ENCODE peak calls at places on chromosomes 3 and 15, in seven cellular contexts. I is stimulated activated CD4-positive, alpha-beta T cell treated with anti-CD3 and anti-CD28 coated beads, Interleukin-1b, Interleukin-23, amount 100 ng/mL, for 24 hours; W is aorta; B is left cardiac atrium; S is NCI-H1092 treated with DMSO at 0.1 percent for 48 hours; X is GM12878; U is stromal cell of bone marrow. O is an unnamed sample.

GRCh38 chr3:10462641-10463040 is 42.7 kb downstream of the ATP2B2 start:
- DNase-seq in W (no peak), X (no peak), I (no peak), S (no peak), B (no peak), U (no peak), O (no peak)

GRCh38 chr3:179410317-179410716 is 41.0 kb downstream of the GNB4 start:
- DNase-seq in U (no peak), S (no peak), B (no peak), W (no peak), X (no peak), I (no peak), O (no peak)

GRCh38 chr3:141203866-141204265 is 27.8 kb upstream of the PXYLP1 start:
- DNase-seq in W (no peak), S (no peak), B (no peak), X (no peak), U (no peak), I (no peak), O (no peak)

GRCh38 chr3:78604328-78604727 is 1163.5 kb downstream of the ROBO1 start:
- DNase-seq in U (peak; percentile 57), W (no peak), B (no peak), I (no peak), X (no peak), S (no peak), O (no peak)

GRCh38 chr3:88433572-88433971 is 283.8 kb downstream of the C3orf38 start:
- DNase-seq in U (no peak), X (peak; percentile 35), W (no peak), B (no peak), I (no peak), S (peak; percentile 22), O (peak; percentile 6)

GRCh38 chr3:29385056-29385455 is 104.2 kb downstream of the RBMS3 start:
- DNase-seq in X (no peak), W (no peak), U (peak; percentile 45), I (no peak), B (no peak), S (no peak), O (no peak)

GRCh38 chr3:123370819-123371218 is 78.1 kb downstream of the ADCY5 start:
- DNase-seq in U (no peak), B (no peak), W (no peak), I (no peak), X (no peak), S (no peak), O (no peak)

GRCh38 chr3:138202945-138203701 is 16.0 kb downstream of the ARMC8 start:
- DNase-seq in B (no peak), X (no peak), S (no peak), W (no peak), I (no peak), U (no peak), O (no peak)

GRCh38 chr3:189927975-189928895 is 192.5 kb downstream of the P3H2 start:
- DNase-seq in S (no peak), X (no peak), I (no peak), W (no peak), U (no peak), B (no peak), O (no peak)

GRCh38 chr15:59339252-59339672 is 33.4 kb downstream of the MYO1E start:
- DNase-seq in S (no peak), W (no peak), U (peak; percentile 83), X (no peak), B (no peak), I (no peak), O (no peak)

GRCh38 chr3:52246728-52247454 is 1.3 kb downstream of the PPM1M start:
- DNase-seq in B (no peak), S (no peak), I (no peak), W (no peak), X (no peak), U (no peak), O (peak; percentile 4)

GRCh38 chr15:82543155-82543554 is 2.9 kb upstream of the RPS17 start:
- DNase-seq in U (peak; percentile 81), I (no peak), X (no peak), B (no peak), W (no peak), S (no peak), O (no peak)

GRCh38 chr3:34106879-34107278 is 308.4 kb downstream of the PDCD6IP start:
- DNase-seq in S (peak; percentile 20), W (no peak), B (no peak), U (no peak), I (no peak), X (peak; percentile 51), O (no peak)

GRCh38 chr15:94555842-94556516 is 324.6 kb downstream of the MCTP2 start:
- DNase-seq in X (no peak), S (no peak), U (no peak), I (no peak), B (no peak), W (no peak), O (no peak)

GRCh38 chr3:63364495-63364894 is 86.4 kb downstream of the SYNPR start:
- DNase-seq in U (peak; percentile 9), X (no peak), I (no peak), S (no peak), W (no peak), B (no peak), O (no peak)

GRCh38 chr3:172305552-172305951 is 142.7 kb downstream of the GHSR start:
- DNase-seq in S (no peak), U (peak; percentile 69), X (no peak), I (no peak), B (no peak), W (no peak), O (no peak)

GRCh38 chr3:37862219-37862711 is 585 bp downstream of the CTDSPL start:
- DNase-seq in U (no peak), X (no peak), B (peak; percentile 55), I (no peak), S (no peak), W (peak; percentile 75), O (peak; percentile 52)

GRCh38 chr15:67149859-67150824 is 84.7 kb downstream of the SMAD3 start:
- DNase-seq in U (peak; percentile 98), X (peak; percentile 51), S (no peak), W (peak; percentile 91), B (peak; percentile 85), I (no peak), O (peak; percentile 75)

GRCh38 chr3:128351476-128352085 is 115.1 kb downstream of the DNAJB8 start:
- DNase-seq in U (no peak), I (no peak), X (no peak), B (no peak), W (no peak), S (peak; percentile 64), O (no peak)

GRCh38 chr3:168165390-168166269 is 69.9 kb upstream of the GOLIM4 start:
- DNase-seq in S (peak; percentile 59), B (peak; percentile 38), W (peak; percentile 56), X (peak; percentile 47), U (peak; percentile 70), I (no peak), O (peak; percentile 70)

GRCh38 chr3:54641226-54642014 is 286.4 kb downstream of the LRTM1 start:
- DNase-seq in U (no peak), S (no peak), B (no peak), W (no peak), I (no peak), X (no peak), O (no peak)

O was measured in heart right ventricle.